ENCODE peak calls at places on chromosome 1, in six cellular contexts. Z is GM12892, P is K562, F is GM12878, K is H1, T is HepG2. J is an unnamed sample.
A peak's percentile ranks its signal among the peaks of the same experiment; 100 is the strongest.

GRCh38 chr1:182446033-182446669 is 3.8 kb upstream of the RGSL1 start:
- DNase-seq in Z (no peak), P (peak; percentile 73), F (peak; percentile 26), K (peak; percentile 58), T (peak; percentile 39), J (no peak)

GRCh38 chr1:207823880-207824566 is 72.2 kb downstream of the CD46 start:
- DNase-seq in Z (no peak), P (no peak), F (peak; percentile 85), K (peak; percentile 54), T (peak; percentile 86), J (no peak)

GRCh38 chr1:240478536-240478935 is 133.4 kb downstream of the GREM2 start:
- DNase-seq in Z (no peak), P (no peak), F (no peak), K (no peak), T (no peak), J (no peak)

GRCh38 chr1:161725888-161726630 is 4.7 kb downstream of the FCRLB start:
- DNase-seq in Z (peak; percentile 31), P (peak; percentile 35), F (no peak), K (peak; percentile 77), T (peak; percentile 23), J (no peak)

GRCh38 chr1:150995896-150996295 is 10.8 kb downstream of the MINDY1 start:
- DNase-seq in Z (no peak), P (no peak), F (no peak), K (peak; percentile 81), T (no peak), J (no peak)

GRCh38 chr1:174103766-174104165 is 55.6 kb upstream of the RABGAP1L start:
- DNase-seq in Z (no peak), P (no peak), F (no peak), K (no peak), T (no peak), J (no peak)

GRCh38 chr1:207868252-207868768 is 42.6 kb downstream of the CD34 start:
- DNase-seq in Z (no peak), P (no peak), F (no peak), K (peak; percentile 58), T (no peak), J (no peak)

GRCh38 chr1:230807029-230807428 is 59.8 kb downstream of the CAPN9 start:
- DNase-seq in Z (no peak), P (no peak), F (no peak), K (peak; percentile 8), T (no peak), J (no peak)

GRCh38 chr1:97906567-97907228 is 14.1 kb downstream of the DPYD start:
- DNase-seq in Z (no peak), P (no peak), F (no peak), K (no peak), T (peak; percentile 13), J (no peak)

GRCh38 chr1:196590959-196591358 is 17.3 kb downstream of the KCNT2 start:
- DNase-seq in Z (no peak), P (no peak), F (no peak), K (no peak), T (no peak), J (no peak)

GRCh38 chr1:203473281-203473680 is 2.3 kb upstream of the PRELP start:
- DNase-seq in Z (no peak), P (no peak), F (no peak), K (no peak), T (no peak), J (no peak)

GRCh38 chr1:42877380-42877779 is 31.0 kb downstream of the ZNF691 start:
- DNase-seq in Z (no peak), P (no peak), F (no peak), K (no peak), T (no peak), J (no peak)

GRCh38 chr1:179510038-179510437 is 65.7 kb downstream of the NPHS2 start:
- DNase-seq in Z (no peak), P (no peak), F (peak; percentile 19), K (no peak), T (no peak), J (no peak)

GRCh38 chr1:192579319-192579738 is 3.8 kb downstream of the RGS1 start:
- DNase-seq in Z (no peak), P (no peak), F (no peak), K (no peak), T (no peak), J (no peak)

GRCh38 chr1:6386371-6386949 is 7.1 kb downstream of the ACOT7 start:
- DNase-seq in Z (no peak), P (no peak), F (no peak), K (no peak), T (no peak), J (no peak)

GRCh38 chr1:231729541-231729940 is 103.0 kb downstream of the DISC1 start:
- DNase-seq in Z (no peak), P (no peak), F (no peak), K (no peak), T (no peak), J (no peak)

GRCh38 chr1:112905420-112906154 is 50.4 kb downstream of the SLC16A1 start:
- DNase-seq in Z (no peak), P (no peak), F (no peak), K (peak; percentile 38), T (no peak), J (no peak)

GRCh38 chr1:183577897-183578470 is 12.3 kb downstream of the NCF2 start:
- DNase-seq in Z (no peak), P (no peak), F (no peak), K (no peak), T (no peak), J (no peak)

GRCh38 chr1:238242156-238242555 is 351.4 kb upstream of the ZP4 start:
- DNase-seq in Z (no peak), P (no peak), F (no peak), K (no peak), T (no peak), J (no peak)

GRCh38 chr1:21779613-21780521 is 3.1 kb downstream of the USP48 start:
- DNase-seq in Z (no peak), P (no peak), F (peak; percentile 98), K (no peak), T (no peak), J (no peak)

GRCh38 chr1:89198500-89199072 is at the start of gene GBP4:
- DNase-seq in Z (no peak), P (no peak), F (peak; percentile 69), K (no peak), T (no peak), J (no peak)

GRCh38 chr1:56509713-56510641 is 69.4 kb downstream of the PLPP3 start:
- DNase-seq in Z (no peak), P (peak; percentile 44), F (no peak), K (no peak), T (peak; percentile 57), J (no peak)

GRCh38 chr1:218659911-218660677 is 315.0 kb downstream of the TGFB2 start:
- DNase-seq in Z (no peak), P (no peak), F (no peak), K (no peak), T (no peak), J (no peak)

GRCh38 chr1:111223126-111223443 is 4.4 kb upstream of the CHI3L2 start:
- DNase-seq in Z (no peak), P (no peak), F (no peak), K (no peak), T (no peak), J (no peak)

GRCh38 chr1:111222308-111223125 is 5.0 kb upstream of the CHI3L2 start:
- DNase-seq in Z (peak; percentile 48), P (peak; percentile 91), F (peak; percentile 81), K (peak; percentile 94), T (peak; percentile 62), J (no peak)

GRCh38 chr1:111220302-111220890 is 7.1 kb upstream of the CHI3L2 start:
- DNase-seq in Z (no peak), P (no peak), F (no peak), K (no peak), T (no peak), J (no peak)

GRCh38 chr1:111221276-111221632 is 6.3 kb upstream of the CHI3L2 start:
- DNase-seq in Z (no peak), P (no peak), F (no peak), K (no peak), T (no peak), J (no peak)

DNA sequence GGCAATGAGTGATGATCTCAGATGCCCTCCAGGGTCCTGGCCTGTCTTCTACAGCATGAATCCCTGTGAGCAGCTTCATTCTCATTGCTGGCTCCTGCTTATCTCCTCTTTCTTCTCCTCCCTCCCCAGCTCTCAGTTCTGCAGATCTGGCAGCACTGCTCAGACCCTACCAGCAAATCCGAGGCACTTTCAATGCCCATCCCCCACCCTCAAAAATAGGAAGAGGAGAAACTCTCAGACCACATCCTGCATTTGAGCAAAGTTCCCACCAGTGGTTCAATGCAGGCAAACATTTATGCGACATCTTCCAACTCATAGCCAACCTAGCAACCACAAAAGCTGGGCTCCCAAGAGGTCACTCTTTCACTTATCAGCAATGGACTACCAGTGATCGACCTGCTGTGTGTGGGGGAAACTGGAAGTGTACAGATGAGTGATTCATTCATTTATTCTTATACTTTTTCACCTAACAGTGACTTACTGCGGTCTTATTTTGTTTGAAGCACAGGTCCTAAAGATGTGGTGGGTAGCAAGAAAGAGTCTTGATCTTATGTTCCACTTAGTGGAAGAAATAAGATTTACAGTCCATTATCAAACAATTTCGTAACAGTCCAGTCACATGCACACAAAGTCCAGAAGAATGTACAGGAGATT is 5.8 kb upstream of the CHI3L2 start:
- DNase-seq in Z (no peak), P (no peak), F (peak; percentile 100), K (no peak), T (no peak), J (no peak)
- TF ChIP-seq POLR2AphosphoS5 in Z (peak; percentile 16), P (no peak), F (peak; percentile 64), K (no peak), T (no peak), J (peak; percentile 39)

DNA sequence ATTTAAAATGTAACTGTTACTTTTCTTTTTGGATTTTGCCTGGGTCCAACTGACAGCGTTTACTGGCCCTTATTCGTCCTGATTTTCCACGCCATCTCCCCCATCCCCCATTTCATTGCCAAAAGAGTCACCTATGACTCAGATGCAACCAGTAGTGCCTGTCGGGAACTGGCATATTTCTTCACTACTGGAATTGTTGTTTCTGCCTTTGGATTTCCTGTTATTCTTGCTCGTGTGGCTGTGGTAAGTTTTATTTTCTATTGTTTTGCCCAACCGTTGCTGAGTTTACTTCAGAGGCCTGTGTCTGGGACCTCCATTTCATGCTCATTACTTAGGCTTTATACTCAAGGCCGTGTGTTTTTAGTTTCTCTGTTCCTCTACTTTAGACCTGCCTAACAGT is 9.3 kb downstream of the LEPR start:
- DNase-seq in Z (no peak), P (no peak), F (no peak), K (no peak), T (no peak), J (no peak)
- TF ChIP-seq TAF1 in Z (no peak), P (no peak), F (no peak), K (no peak), T (no peak), J (no peak)

GRCh38 chr1:27598902-27599528 is 4.9 kb downstream of the AHDC1 start:
- DNase-seq in Z (no peak), P (peak; percentile 88), F (no peak), K (no peak), T (no peak), J (no peak)
- TF ChIP-seq POLR2A in Z (no peak), P (no peak), F (no peak), K (no peak), T (no peak), J (no peak)

DNA sequence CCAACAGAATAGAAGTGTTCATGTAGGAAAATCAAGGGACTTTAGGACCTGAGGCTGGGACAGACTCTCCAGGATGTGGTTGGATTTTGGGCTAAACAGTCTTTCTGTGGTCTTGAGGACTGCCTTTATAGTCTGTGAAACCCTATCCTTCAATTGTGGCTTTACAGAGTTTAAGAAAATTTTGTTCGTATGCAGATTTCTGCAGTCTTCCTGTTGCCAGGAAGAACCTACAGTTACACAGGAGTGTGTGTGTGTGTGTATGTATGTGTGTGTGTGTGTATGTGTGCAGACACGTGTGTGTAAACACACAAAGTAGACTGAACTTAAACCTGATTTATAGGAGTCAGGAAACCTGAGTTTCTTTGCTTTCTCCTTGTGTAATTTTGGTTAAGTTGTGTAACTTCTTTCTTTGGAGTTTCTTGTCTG is 22.8 kb downstream of the NEK7 start:
- DNase-seq in Z (no peak), P (no peak), F (no peak), K (no peak), T (no peak), J (no peak)
- TF ChIP-seq POLR2AphosphoS5 in Z (no peak), P (no peak), F (no peak), K (no peak), T (no peak), J (no peak)

J was measured in GM12891.